ENCODE peak calls at places on chromosome 5, in nine cellular contexts. U is CD8-positive, alpha-beta T cell; G is nephron progenitor cell; Y is adrenal gland; M is fibroblast of the aortic adventitia; H is GM12865; K is GM20000; O is endothelial cell; Z is uterus. Q is an unnamed sample.

GRCh38 chr5:36683821-36684434 is 77.5 kb downstream of the SLC1A3 start:
- DNase-seq in U (no peak), G (peak; percentile 8), Y (no peak), M (no peak), H (no peak), K (no peak), O (no peak), Z (no peak), Q (peak; percentile 69)

GRCh38 chr5:390571-391491 is 52.1 kb upstream of the EXOC3 start:
- DNase-seq in U (peak; percentile 4), G (no peak), Y (no peak), M (no peak), H (no peak), K (peak; percentile 58), O (no peak), Z (peak; percentile 6), Q (no peak)

GRCh38 chr5:74542477-74542876 is 98.1 kb downstream of the ENC1 start:
- DNase-seq in U (no peak), G (no peak), Y (no peak), M (no peak), H (no peak), K (no peak), O (no peak), Z (no peak), Q (no peak)

GRCh38 chr5:107805166-107805565 is 134.4 kb upstream of the EFNA5 start:
- DNase-seq in U (no peak), G (no peak), Y (no peak), M (no peak), H (no peak), K (no peak), O (no peak), Z (no peak), Q (no peak)

GRCh38 chr5:135887447-135887864 is 8.2 kb downstream of the IL9 start:
- DNase-seq in U (peak; percentile 58), G (peak; percentile 73), Y (peak; percentile 66), M (peak; percentile 73), H (peak; percentile 82), K (peak; percentile 70), O (peak; percentile 74), Z (peak; percentile 37), Q (peak; percentile 59)

GRCh38 chr5:2432070-2432920 is 319.2 kb downstream of the IRX2 start:
- DNase-seq in U (no peak), G (no peak), Y (no peak), M (no peak), H (no peak), K (no peak), O (no peak), Z (no peak), Q (no peak)

GRCh38 chr5:25160851-25161348 is 516.1 kb upstream of the CDH10 start:
- DNase-seq in U (no peak), G (no peak), Y (no peak), M (no peak), H (no peak), K (no peak), O (no peak), Z (no peak), Q (no peak)

GRCh38 chr5:170963521-170963920 is 101.7 kb downstream of the RANBP17 start:
- DNase-seq in U (no peak), G (no peak), Y (no peak), M (no peak), H (no peak), K (no peak), O (no peak), Z (no peak), Q (no peak)

GRCh38 chr5:172528440-172528839 is 74.1 kb upstream of the SH3PXD2B start:
- DNase-seq in U (no peak), G (no peak), Y (no peak), M (peak; percentile 25), H (no peak), K (no peak), O (no peak), Z (no peak), Q (no peak)

GRCh38 chr5:141269195-141269594 is 24.0 kb downstream of the PCDHB15 start:
- DNase-seq in U (no peak), G (no peak), Y (no peak), M (no peak), H (no peak), K (no peak), O (no peak), Z (no peak), Q (no peak)

DNA sequence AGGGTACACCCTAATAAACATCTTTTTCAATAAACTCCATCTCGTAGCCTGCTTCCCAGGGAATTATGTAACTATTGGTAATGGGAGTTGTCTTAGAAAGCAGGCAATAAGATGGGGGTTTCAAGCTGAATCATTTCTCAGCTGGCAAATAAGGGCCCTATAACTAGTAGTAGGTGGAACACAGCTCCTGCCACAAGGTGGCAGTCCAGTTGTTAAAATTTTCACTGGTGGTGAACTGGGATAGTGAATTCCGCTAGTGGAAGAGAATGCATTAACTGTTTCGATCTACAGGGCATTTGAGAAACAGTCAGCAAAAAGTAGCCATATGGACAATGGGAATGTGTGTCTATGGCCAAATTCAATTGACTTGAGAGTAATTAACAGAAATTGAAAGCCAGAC is 27.7 kb downstream of the PCDHB15 start:
- DNase-seq in U (no peak), G (no peak), Y (no peak), M (no peak), H (no peak), K (no peak), O (no peak), Z (no peak), Q (no peak)
- TF ChIP-seq CTCF in U (no peak), G (no peak), Y (no peak), M (no peak), H (no peak), K (no peak), O (no peak), Z (no peak), Q (no peak)

GRCh38 chr5:95852567-95852966 is 30.0 kb upstream of the GLRX start:
- DNase-seq in U (no peak), G (no peak), Y (no peak), M (no peak), H (no peak), K (no peak), O (no peak), Z (no peak), Q (no peak)
- TF ChIP-seq CTCF in U (no peak), G (no peak), Y (no peak), M (no peak), H (no peak), K (no peak), O (no peak), Z (no peak), Q (no peak)

DNA sequence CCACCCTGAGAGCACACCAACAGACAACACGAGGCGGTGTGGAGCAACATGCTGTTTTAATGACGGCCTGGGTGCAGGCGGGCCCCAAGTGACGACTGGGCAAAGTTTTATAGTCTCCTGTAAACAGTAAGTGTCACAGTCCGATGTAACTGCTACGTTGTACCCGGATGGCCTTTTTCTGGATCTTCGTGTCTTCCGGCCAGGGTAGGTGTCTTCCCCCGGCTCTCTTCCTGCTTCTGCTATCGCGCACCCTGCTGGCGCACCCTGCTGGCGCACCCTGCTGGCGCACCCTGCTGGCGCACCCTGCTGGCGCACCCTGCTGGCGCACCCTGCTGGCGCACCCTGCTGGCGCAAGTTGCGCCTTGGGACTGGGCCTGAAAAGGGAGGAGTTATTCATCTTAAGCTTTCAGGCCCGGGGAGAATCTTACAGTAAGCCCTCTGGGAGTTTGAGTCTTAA is 143.0 kb upstream of the TARS1 start:
- DNase-seq in U (no peak), G (peak; percentile 4), Y (no peak), M (no peak), H (no peak), K (no peak), O (peak; percentile 8), Z (no peak), Q (no peak)
- TF ChIP-seq CTCF in U (no peak), G (peak; percentile 23), Y (no peak), M (no peak), H (no peak), K (peak; percentile 11), O (peak; percentile 78), Z (no peak), Q (no peak)

GRCh38 chr5:140358738-140359310 is 1.2 kb upstream of the SLC4A9 start:
- DNase-seq in U (no peak), G (peak; percentile 33), Y (no peak), M (peak; percentile 51), H (no peak), K (no peak), O (peak; percentile 66), Z (no peak), Q (no peak)
- TF ChIP-seq CTCF in U (no peak), G (peak; percentile 45), Y (peak; percentile 32), M (peak; percentile 65), H (no peak), K (no peak), O (peak; percentile 62), Z (no peak), Q (no peak)